ENCODE peak calls at places on chromosomes 12 and 14, in seven cellular contexts. E is A549, J is GM20000, V is body of pancreas, X is kidney, S is AG04450, O is bronchial epithelial cell. W is an unnamed sample.

GRCh38 chr14:95488376-95489162 is 27.9 kb downstream of the SYNE3 start:
- DNase-seq in V (no peak), J (no peak), E (no peak), X (no peak), S (no peak), O (no peak), W (no peak)

GRCh38 chr14:90491868-90492560 is 95.2 kb downstream of the CALM1 start:
- DNase-seq in V (no peak), E (no peak), J (no peak), S (no peak), O (no peak), X (no peak), W (no peak)

GRCh38 chr12:57343703-57344378 is 87.0 kb downstream of the R3HDM2 start:
- DNase-seq in V (no peak), S (no peak), O (no peak), E (no peak), X (no peak), J (peak), W (no peak)

GRCh38 chr14:39762576-39763401 is 330.6 kb upstream of the FBXO33 start:
- DNase-seq in S (no peak), J (no peak), V (no peak), X (no peak), E (no peak), O (no peak), W (no peak)

GRCh38 chr12:106745181-106745745 is 29.2 kb upstream of the RIC8B start:
- DNase-seq in V (no peak), O (no peak), X (no peak), E (no peak), S (no peak), J (no peak), W (no peak)

GRCh38 chr14:74980746-74981661 is 21.7 kb upstream of the EIF2B2 start:
- DNase-seq in S (no peak), J (no peak), O (no peak), X (peak), V (no peak), E (no peak), W (no peak)

GRCh38 chr12:124993568-124994434 is at the start of gene BRI3BP:
- DNase-seq in S (no peak), E (peak), X (no peak), J (peak), V (peak), O (peak), W (peak)

GRCh38 chr12:132018193-132018916 is 68.6 kb downstream of the EP400 start:
- DNase-seq in E (peak), J (no peak), S (no peak), O (no peak), X (no peak), V (no peak), W (no peak)

GRCh38 chr14:83707056-83707455 is 1822.9 kb upstream of the FLRT2 start:
- DNase-seq in X (no peak), V (no peak), O (peak), J (no peak), S (no peak), E (no peak), W (no peak)

GRCh38 chr12:57772429-57773322 is at the start of gene EEF1AKMT3:
- DNase-seq in V (peak), X (peak), S (no peak), E (no peak), J (no peak), O (no peak), W (peak)

GRCh38 chr12:69084816-69085215 is 151.8 kb upstream of the CPM start:
- DNase-seq in O (no peak), E (no peak), S (no peak), V (no peak), J (no peak), X (no peak), W (no peak)

GRCh38 chr12:58105225-58106119 is 164.1 kb downstream of the ATP23 start:
- DNase-seq in X (no peak), O (peak), J (no peak), S (no peak), V (no peak), E (peak), W (no peak)

GRCh38 chr12:107929436-107929835 is 154.9 kb downstream of the ASCL4 start:
- DNase-seq in E (peak), X (no peak), O (peak), S (no peak), V (no peak), J (peak), W (no peak)

GRCh38 chr14:22780105-22780679 is 13.7 kb downstream of the OXA1L start:
- DNase-seq in S (no peak), E (no peak), V (no peak), J (no peak), O (no peak), X (no peak), W (no peak)

GRCh38 chr14:96090441-96091148 is 51.4 kb downstream of the C14orf132 start:
- DNase-seq in J (no peak), X (peak), E (no peak), V (no peak), S (peak), O (no peak), W (no peak)

GRCh38 chr14:21302013-21302857 is 22.4 kb downstream of the RPGRIP1 start:
- DNase-seq in E (no peak), J (no peak), X (no peak), V (no peak), S (no peak), O (no peak), W (no peak)

GRCh38 chr14:95323361-95323760 is 3.7 kb upstream of the CLMN start:
- DNase-seq in X (no peak), E (no peak), S (no peak), V (no peak), J (no peak), O (peak), W (no peak)

GRCh38 chr12:83389237-83389996 is 702.7 kb downstream of the TMTC2 start:
- DNase-seq in E (peak), O (no peak), S (no peak), J (peak), X (no peak), V (peak), W (peak)

GRCh38 chr12:1907652-1908611 is 10.5 kb downstream of the CACNA2D4 start:
- DNase-seq in O (no peak), X (peak), S (no peak), E (peak), V (no peak), J (no peak), W (peak)

GRCh38 chr12:89701606-89702206 is 6.9 kb downstream of the ATP2B1 start:
- DNase-seq in X (no peak), O (no peak), E (peak), J (no peak), V (no peak), S (no peak), W (no peak)
- TF ChIP-seq CTCF in X (no peak), O (no peak), E (no peak), J (no peak), V (no peak), S (no peak), W (no peak)

DNA sequence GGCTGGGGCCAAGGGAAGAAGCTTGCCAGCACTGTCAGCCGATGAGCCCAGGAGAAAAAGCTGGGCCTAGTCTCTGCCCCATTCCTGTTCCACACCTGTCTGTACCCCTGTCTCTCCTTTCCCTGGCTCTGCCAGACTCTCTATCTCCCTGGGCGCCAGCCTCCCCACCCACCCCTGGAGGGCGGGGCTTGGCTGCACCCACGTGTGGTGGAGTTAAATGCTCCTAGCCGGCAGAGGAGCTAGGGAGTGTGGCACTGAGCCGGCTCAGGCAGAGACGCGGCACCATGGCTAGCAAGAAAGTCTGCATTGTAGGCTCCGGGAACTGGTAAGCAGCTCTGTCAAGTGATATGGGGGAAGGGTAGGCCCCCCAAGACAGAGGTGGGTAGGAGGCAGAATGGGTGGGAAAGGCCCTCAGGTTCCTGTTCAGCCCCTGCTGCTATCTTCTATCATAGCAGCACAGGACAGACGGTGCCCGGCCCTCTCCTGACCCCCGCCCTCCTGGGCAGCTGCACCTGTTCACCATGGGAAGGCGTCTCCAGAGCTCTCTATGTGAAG is at the start of gene GPD1:
- DNase-seq in X (peak), E (no peak), J (no peak), V (peak), O (peak), S (no peak), W (peak)
- TF ChIP-seq CTCF in X (no peak), E (no peak), J (no peak), V (no peak), O (no peak), S (no peak), W (no peak)

DNA sequence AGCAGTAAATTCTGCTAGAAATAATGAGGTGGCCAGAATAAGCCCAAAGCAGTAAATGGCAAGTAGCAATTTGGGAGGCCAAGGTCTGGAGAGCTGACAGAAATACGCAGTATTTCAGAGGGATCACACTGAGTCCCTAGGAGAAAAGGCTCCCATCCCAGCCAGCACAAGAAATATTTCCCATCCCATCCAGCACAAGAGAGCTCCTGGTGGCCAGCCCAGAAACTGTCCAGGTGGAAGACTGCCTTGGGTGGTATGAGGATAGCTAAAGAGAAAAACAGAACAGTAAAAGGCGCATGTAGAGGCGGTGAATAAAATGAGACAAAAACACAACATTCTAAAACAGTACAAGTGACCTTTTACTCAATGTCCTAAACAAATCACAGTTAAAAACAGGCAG is 120.7 kb downstream of the HECTD4 start:
- DNase-seq in S (no peak), O (no peak), V (no peak), J (no peak), X (no peak), E (peak), W (peak)
- TF ChIP-seq CTCF in S (peak), O (peak), V (no peak), J (no peak), X (no peak), E (peak), W (peak)

GRCh38 chr12:40107803-40108620 is 2.1 kb upstream of the SLC2A13 start:
- DNase-seq in E (no peak), J (no peak), S (no peak), V (peak), X (no peak), O (no peak), W (no peak)
- TF ChIP-seq CTCF in E (no peak), J (no peak), S (no peak), V (peak), X (no peak), O (no peak), W (peak)

DNA sequence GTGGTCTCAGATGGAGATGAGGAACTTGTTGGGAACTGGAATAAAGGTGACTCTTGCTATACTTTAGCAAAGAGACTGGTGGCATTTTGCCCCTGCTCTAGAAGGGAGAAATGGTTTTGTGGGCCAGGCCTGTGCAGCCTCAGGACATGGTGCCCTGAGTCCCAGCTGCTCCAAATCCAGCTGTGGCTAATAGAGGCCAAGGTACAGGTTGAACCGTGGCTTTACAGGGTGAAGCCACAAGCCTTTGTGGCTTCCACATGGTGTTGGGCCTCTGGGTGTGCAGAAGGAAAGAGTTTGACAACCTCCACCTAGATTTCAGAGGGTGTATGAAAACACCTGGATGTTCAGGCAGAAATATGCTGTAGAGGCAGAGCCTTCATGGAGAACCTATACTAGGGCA is 586.0 kb downstream of the FLRT2 start:
- DNase-seq in E (no peak), V (no peak), X (no peak), S (no peak), O (no peak), J (no peak), W (no peak)
- TF ChIP-seq CTCF in E (no peak), V (no peak), X (no peak), S (no peak), O (no peak), J (no peak), W (no peak)

DNA sequence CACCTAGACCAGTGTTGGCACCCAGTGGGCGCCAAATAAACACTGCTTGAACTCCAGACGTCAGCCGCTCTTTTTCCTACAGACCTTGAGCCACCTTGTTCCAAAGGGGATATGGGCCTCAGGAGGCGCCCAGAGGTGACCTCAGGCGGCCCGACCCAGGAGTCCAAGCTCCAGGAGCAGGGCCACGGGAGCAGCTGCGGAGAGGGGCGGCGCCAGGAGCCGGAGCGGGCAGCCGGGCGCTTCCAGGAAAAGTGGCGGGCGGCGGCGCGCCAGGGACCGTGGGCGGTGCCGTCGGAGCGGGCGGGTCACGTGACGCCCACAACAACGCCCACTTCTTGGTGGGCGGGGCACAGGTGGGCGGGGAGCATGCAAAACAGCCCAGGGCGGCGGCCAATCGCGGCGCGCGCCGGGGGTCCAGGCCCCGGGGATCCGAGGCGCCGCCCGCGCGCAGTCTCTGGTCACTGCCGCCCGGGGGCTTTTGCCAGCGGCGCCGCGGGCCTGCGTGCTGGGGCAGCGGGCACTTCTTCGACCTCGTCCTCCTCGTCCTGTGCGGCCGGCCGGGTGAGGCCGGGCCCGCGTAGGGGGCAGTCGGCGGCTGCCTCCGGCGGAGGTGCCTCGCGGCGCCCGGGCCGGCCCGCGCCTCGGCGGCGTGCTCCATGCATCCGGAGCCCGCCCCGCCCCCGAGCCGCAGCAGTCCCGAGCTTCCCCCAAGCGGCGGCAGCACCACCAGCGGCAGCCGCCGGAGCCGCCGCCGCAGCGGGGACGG is at the start of gene ORAI1:
- DNase-seq in X (peak), V (peak), J (peak), E (peak), O (peak), S (peak), W (peak)
- TF ChIP-seq CTCF in X (peak), V (no peak), J (no peak), E (peak), O (no peak), S (no peak), W (no peak)

GRCh38 chr12:51270067-51270846 is at the start of gene SMAGP:
- DNase-seq in O (peak), E (peak), X (peak), S (no peak), V (peak), J (peak), W (peak)

GRCh38 chr12:51270847-51271518 is 768 bp upstream of the SMAGP start:
- DNase-seq in E (peak), X (no peak), S (peak), O (peak), J (no peak), V (no peak), W (peak)

GRCh38 chr12:51265024-51265423 is 5.2 kb downstream of the SMAGP start:
- DNase-seq in V (no peak), X (no peak), E (no peak), J (no peak), S (no peak), O (no peak), W (no peak)

GRCh38 chr12:51264297-51264696 is 5.9 kb downstream of the SMAGP start:
- DNase-seq in J (no peak), O (no peak), V (no peak), S (no peak), X (no peak), E (no peak), W (no peak)

DNA sequence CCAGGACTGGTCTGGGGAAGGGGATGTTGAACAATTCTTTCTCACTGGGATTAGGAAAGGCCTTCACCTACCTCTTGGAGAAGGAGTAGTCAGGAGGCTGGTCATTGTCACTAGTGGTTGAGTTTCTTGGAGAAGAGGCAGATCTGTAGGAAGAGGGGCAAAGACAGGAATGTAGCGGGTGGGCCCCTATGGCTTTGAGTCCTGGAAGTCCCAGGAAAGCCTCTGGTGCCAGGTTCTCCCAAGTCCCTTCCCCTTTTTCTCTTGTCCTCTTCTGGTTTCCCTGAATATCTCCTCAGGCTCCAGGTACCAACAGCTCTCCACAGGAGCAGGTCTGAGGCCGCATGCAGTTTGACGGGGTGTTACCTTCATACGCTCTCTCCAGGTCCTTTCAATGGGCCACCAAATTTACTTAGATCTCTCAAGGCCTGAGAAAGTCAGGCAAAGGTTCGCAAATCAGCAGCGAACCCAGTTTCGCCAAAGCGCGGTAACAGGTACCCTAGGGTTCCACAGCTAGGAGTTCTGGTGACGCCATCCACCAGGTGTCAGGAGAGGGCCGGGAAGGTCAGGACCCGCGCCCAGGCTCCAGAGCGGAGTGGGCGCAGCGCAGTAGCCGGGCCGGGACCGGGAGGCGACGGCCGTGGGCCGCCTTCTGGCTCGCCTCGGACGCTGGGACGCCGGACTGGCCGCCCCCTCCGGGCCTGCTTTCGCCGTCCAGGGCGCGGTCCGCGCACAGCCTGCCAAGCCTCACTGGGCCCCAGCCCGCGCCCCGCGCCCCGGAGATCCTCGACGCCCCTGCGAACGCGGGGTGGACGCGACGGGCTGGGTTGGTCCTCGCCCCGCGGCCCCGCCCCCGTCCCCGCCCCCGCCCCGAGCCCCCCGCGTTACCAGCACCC is 795 bp downstream of the SMAGP start:
- DNase-seq in V (peak), S (no peak), X (peak), O (peak), E (peak), J (peak), W (peak)
- TF ChIP-seq CTCF in V (peak), S (peak), X (peak), O (peak), E (peak), J (peak), W (no peak)

W was measured in Calu3.